ENCODE peak calls at places on chromosomes 13 and 19, in four cellular contexts. V is RKO, D is GM12865, C is uterus. O is an unnamed sample.

GRCh38 chr13:47661076-47661475 is 340.0 kb downstream of the SUCLA2 start:
- DNase-seq in V (peak; percentile 70), D (no peak), C (no peak), O (no peak)

GRCh38 chr13:36282818-36283432 is 14.7 kb downstream of the CCDC169 start:
- DNase-seq in V (peak; percentile 61), C (no peak), D (peak; percentile 12), O (no peak)

GRCh38 chr19:10315335-10316214 is at the start of gene FDX2:
- DNase-seq in V (peak; percentile 82), C (peak; percentile 85), D (peak; percentile 91), O (no peak)

GRCh38 chr19:31121501-31121900 is 227.7 kb downstream of the TSHZ3 start:
- DNase-seq in V (no peak), C (no peak), D (no peak), O (no peak)

GRCh38 chr13:42997381-42997780 is 5.3 kb upstream of the EPSTI1 start:
- DNase-seq in D (peak; percentile 78), V (no peak), C (no peak), O (no peak)

GRCh38 chr19:18113827-18114226 is 16.2 kb downstream of the MAST3 start:
- DNase-seq in D (no peak), V (no peak), C (no peak), O (no peak)

GRCh38 chr19:51096473-51097165 is 11.6 kb downstream of the CTU1 start:
- DNase-seq in C (no peak), V (no peak), D (no peak), O (peak; percentile 38)

GRCh38 chr13:97881556-97881955 is 71.9 kb upstream of the IPO5 start:
- DNase-seq in V (no peak), C (no peak), D (no peak), O (no peak)

GRCh38 chr13:87999791-88000190 is 328.6 kb downstream of the SLITRK5 start:
- DNase-seq in D (no peak), V (no peak), C (no peak), O (no peak)

GRCh38 chr13:82688400-82688999 is 1193.8 kb downstream of the SLITRK1 start:
- DNase-seq in D (peak; percentile 0), C (no peak), V (peak; percentile 69), O (no peak)

GRCh38 chr19:531753-532571 is at the start of gene CDC34:
- DNase-seq in D (no peak), V (no peak), C (no peak), O (peak; percentile 79)

GRCh38 chr19:14408641-14409120 is 10.5 kb downstream of the DDX39A start:
- DNase-seq in V (no peak), D (no peak), C (no peak), O (no peak)

GRCh38 chr13:97810152-97810551 is 143.3 kb upstream of the IPO5 start:
- DNase-seq in D (no peak), C (no peak), V (peak; percentile 43), O (no peak)